ENCODE peak calls at places on chromosomes 11 and 22, in nine cellular contexts. Q, U, C, O, W, J, L, V and X are unnamed samples. For H3K9me3, the result is how much of the 10 kb centered on the place peaks cover.

GRCh38 chr11:9193316-9193715 is 71.8 kb downstream of the DENND5A start:
- DNase-seq in Q (no peak), U (no peak), C (no peak), O (no peak), W (no peak), J (no peak), L (no peak), V (no peak), X (no peak)

GRCh38 chr11:118531597-118532084 is 649 bp downstream of the TMEM25 start:
- DNase-seq in Q (peak), U (no peak), C (no peak), O (no peak), W (no peak), J (no peak), L (no peak), V (no peak), X (no peak)

GRCh38 chr11:118876261-118876660 is 7.4 kb upstream of the CXCR5 start:
- DNase-seq in Q (no peak), U (no peak), C (no peak), O (no peak), W (no peak), J (no peak), L (no peak), V (no peak), X (no peak)

GRCh38 chr11:10872097-10872496 is 14.2 kb upstream of the ZBED5 start:
- DNase-seq in Q (no peak), U (no peak), C (no peak), O (no peak), W (no peak), J (no peak), L (no peak), V (no peak), X (no peak)

GRCh38 chr11:69215784-69216415 is 60.2 kb downstream of the SMIM38 start:
- DNase-seq in Q (no peak), U (no peak), C (no peak), O (no peak), W (no peak), J (no peak), L (no peak), V (peak), X (peak)

GRCh38 chr22:32558681-32559355 is 84.2 kb downstream of the FBXO7 start:
- DNase-seq in Q (no peak), U (no peak), C (no peak), O (no peak), W (no peak), J (no peak), L (peak), V (peak), X (peak)

GRCh38 chr11:125947419-125948277 is 1.8 kb downstream of the VSIG10L2 start:
- DNase-seq in Q (no peak), U (no peak), C (no peak), O (no peak), W (no peak), J (no peak), L (no peak), V (no peak), X (no peak)

GRCh38 chr22:45493286-45493771 is 9.4 kb upstream of the FBLN1 start:
- DNase-seq in Q (no peak), U (no peak), C (no peak), O (no peak), W (no peak), J (no peak), L (no peak), V (no peak), X (no peak)

GRCh38 chr11:74278721-74279148 is 32.7 kb downstream of the P4HA3 start:
- DNase-seq in Q (no peak), U (no peak), C (no peak), O (no peak), W (no peak), J (no peak), L (peak), V (peak), X (peak)

DNA sequence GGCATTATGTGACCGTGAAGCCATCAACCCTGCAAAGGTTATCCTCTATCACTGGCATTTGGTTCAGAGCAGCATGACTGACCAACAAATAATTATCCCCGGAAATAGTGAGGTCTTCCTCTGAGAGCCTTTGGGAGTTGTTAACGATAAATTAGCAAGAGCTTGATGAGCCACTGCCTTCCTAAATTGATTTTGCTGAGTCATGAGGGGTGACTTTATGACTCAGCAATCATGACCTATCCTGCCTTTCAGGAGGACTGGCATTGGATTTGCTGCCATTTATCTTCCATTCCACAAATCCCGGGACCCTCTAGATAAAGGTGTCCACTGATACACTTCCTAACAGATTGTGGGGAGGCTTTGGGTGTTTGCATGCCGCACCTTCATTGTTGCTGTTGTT is 80.8 kb upstream of the MTNR1B start:
- DNase-seq in Q (peak), U (no peak), C (no peak), O (no peak), W (no peak), J (no peak), L (no peak), V (no peak), X (no peak)
- H3K4me3 ChIP-seq in Q (no peak), U (no peak), C (no peak), O (no peak), W (no peak), J (no peak), L (no peak), V (no peak), X (no peak)

DNA sequence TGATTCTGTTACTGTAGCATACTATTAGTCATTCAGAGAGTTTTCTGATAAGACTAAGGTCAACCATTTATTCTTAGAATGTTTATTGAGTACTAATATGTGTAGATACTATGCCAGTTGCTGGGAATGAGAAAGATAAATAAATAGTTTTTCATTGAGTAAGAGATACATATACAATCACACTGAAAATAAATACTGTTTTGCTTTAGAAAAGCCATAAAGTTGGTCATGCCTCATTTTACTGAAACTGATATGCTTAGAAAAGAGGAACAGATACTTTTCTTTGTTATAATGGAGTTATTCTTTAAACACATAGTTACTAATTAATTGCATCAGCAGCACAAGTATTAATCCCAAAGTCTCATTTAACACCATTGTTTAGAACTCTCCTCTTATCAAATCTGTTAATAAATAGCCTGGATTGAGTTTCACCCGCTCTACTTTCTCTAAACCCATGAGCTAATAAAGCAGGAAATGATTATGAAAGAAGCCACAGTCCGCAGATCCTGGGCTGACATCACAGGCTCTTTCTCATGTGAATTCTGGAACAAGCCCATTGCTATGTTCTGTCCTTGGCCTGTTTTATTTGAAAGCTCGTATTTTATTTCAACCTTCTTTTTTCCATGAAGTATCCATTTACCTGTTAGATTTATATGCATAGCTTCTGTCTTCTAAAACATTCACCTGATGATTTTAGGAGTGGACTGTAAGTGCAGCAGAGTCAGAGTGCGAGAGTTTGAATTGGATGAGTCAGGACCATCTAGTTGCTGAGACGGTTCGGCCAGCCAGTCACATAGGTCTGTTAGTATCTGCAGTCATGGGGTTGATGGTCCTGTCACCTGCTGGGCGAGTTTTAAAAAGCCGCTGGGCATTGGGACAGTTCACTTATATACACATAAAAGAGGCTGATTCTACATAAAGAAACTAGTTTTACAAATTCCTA is 35.5 kb downstream of the PIWIL4 start:
- DNase-seq in Q (peak), U (peak), C (no peak), O (peak), W (no peak), J (no peak), L (peak), V (peak), X (peak)
- H3K27ac ChIP-seq in Q (no peak), U (no peak), C (no peak), O (no peak), W (no peak), J (no peak), L (peak), V (no peak), X (no peak)

GRCh38 chr11:78385205-78385604 is 32.4 kb downstream of the GAB2 start:
- DNase-seq in Q (no peak), U (no peak), C (no peak), O (no peak), W (no peak), J (no peak), L (no peak), V (no peak), X (no peak)
- H3K9me3 ChIP-seq in Q (under half), U (under half), C (under half), O (under half), W (under half), J (under half), L (under half), V (under half), X (under half)

GRCh38 chr22:40055143-40055926 is 60.6 kb downstream of the FAM83F start:
- DNase-seq in Q (peak), U (no peak), C (no peak), O (peak), W (no peak), J (no peak), L (no peak), V (no peak), X (no peak)
- H3K4me3 ChIP-seq in Q (no peak), U (peak), C (no peak), O (peak), W (no peak), J (peak), L (no peak), V (no peak), X (no peak)

GRCh38 chr11:72635309-72635915 is 38.8 kb downstream of the PDE2A start:
- DNase-seq in Q (no peak), U (no peak), C (no peak), O (no peak), W (no peak), J (no peak), L (no peak), V (no peak), X (no peak)

GRCh38 chr11:72637198-72637597 is 37.0 kb downstream of the PDE2A start:
- DNase-seq in Q (no peak), U (no peak), C (no peak), O (no peak), W (no peak), J (no peak), L (no peak), V (no peak), X (no peak)

GRCh38 chr11:72634016-72634415 is 40.2 kb downstream of the PDE2A start:
- DNase-seq in Q (no peak), U (no peak), C (no peak), O (no peak), W (no peak), J (no peak), L (no peak), V (no peak), X (no peak)

GRCh38 chr11:72634472-72635095 is 39.6 kb downstream of the PDE2A start:
- DNase-seq in Q (no peak), U (no peak), C (no peak), O (no peak), W (no peak), J (no peak), L (no peak), V (no peak), X (no peak)

GRCh38 chr11:72635931-72636330 is 38.3 kb downstream of the PDE2A start:
- DNase-seq in Q (no peak), U (no peak), C (no peak), O (no peak), W (no peak), J (no peak), L (no peak), V (no peak), X (no peak)
- H3K27ac ChIP-seq in Q (no peak), U (no peak), C (no peak), O (no peak), W (peak), J (no peak), L (no peak), V (no peak), X (no peak)

GRCh38 chr11:17375547-17375946 is 12.9 kb downstream of the KCNJ11 start:
- DNase-seq in Q (no peak), U (no peak), C (no peak), O (no peak), W (no peak), J (no peak), L (no peak), V (no peak), X (no peak)
- H3K9me3 ChIP-seq in Q (under half), U (under half), C (under half), O (under half), W (under half), J (under half), L (under half), V (under half), X (under half)

GRCh38 chr22:42160830-42161696 is 30.5 kb upstream of the CYP2D6 start:
- DNase-seq in Q (no peak), U (no peak), C (no peak), O (no peak), W (no peak), J (no peak), L (no peak), V (no peak), X (no peak)
- H3K4me3 ChIP-seq in Q (no peak), U (no peak), C (no peak), O (no peak), W (no peak), J (no peak), L (no peak), V (no peak), X (no peak)